ENCODE peak calls at places on chromosomes 11 and 22, in six cellular contexts. E is GM23338, K is HepG2, I is K562, W is H1, V is GM12878. U is an unnamed sample.
A peak's percentile ranks its signal among the peaks of the same experiment; 100 is the strongest.

GRCh38 chr11:83222499-83222898 is 29.0 kb downstream of the ANKRD42 start:
- DNase-seq in E (no peak), K (no peak), I (no peak), W (no peak), V (no peak), U (no peak)

GRCh38 chr11:30147293-30147692 is 83.5 kb upstream of the FSHB start:
- DNase-seq in E (peak; percentile 12), K (no peak), I (no peak), W (no peak), V (no peak), U (peak; percentile 20)

GRCh38 chr11:47928426-47928825 is 51.9 kb upstream of the PTPRJ start:
- DNase-seq in E (peak; percentile 46), K (no peak), I (no peak), W (no peak), V (no peak), U (no peak)

GRCh38 chr11:65894034-65894591 is 3.6 kb downstream of the CCDC85B start:
- DNase-seq in E (no peak), K (no peak), I (no peak), W (no peak), V (no peak), U (no peak)

GRCh38 chr11:124863826-124864165 is 1.4 kb upstream of the ROBO3 start:
- DNase-seq in E (peak; percentile 51), K (no peak), I (peak; percentile 35), W (no peak), V (no peak), U (no peak)

GRCh38 chr11:1502168-1502955 is 15.8 kb upstream of the MOB2 start:
- DNase-seq in E (no peak), K (no peak), I (no peak), W (no peak), V (no peak), U (no peak)

GRCh38 chr11:66480116-66480938 is at the start of gene DPP3:
- DNase-seq in E (peak; percentile 99), K (peak; percentile 93), I (peak; percentile 99), W (peak; percentile 93), V (peak; percentile 84), U (peak; percentile 99)

GRCh38 chr11:36131719-36132349 is 157.4 kb downstream of the COMMD9 start:
- DNase-seq in E (peak; percentile 83), K (peak; percentile 20), I (peak; percentile 39), W (no peak), V (no peak), U (peak; percentile 67)

GRCh38 chr11:17599460-17599925 is 52.4 kb downstream of the OTOG start:
- DNase-seq in E (no peak), K (no peak), I (no peak), W (no peak), V (no peak), U (no peak)

GRCh38 chr22:50469377-50470305 is 5.2 kb downstream of the SBF1 start:
- DNase-seq in E (peak; percentile 56), K (no peak), I (peak; percentile 80), W (peak; percentile 57), V (peak; percentile 87), U (peak; percentile 51)

GRCh38 chr11:60088364-60088763 is at the start of gene MS4A2:
- DNase-seq in E (no peak), K (no peak), I (no peak), W (no peak), V (no peak), U (no peak)

GRCh38 chr11:3841426-3842304 is 906 bp upstream of the RHOG start:
- DNase-seq in E (peak; percentile 88), K (peak; percentile 79), I (peak; percentile 80), W (peak; percentile 59), V (peak; percentile 79), U (peak; percentile 84)

GRCh38 chr22:44710474-44711235 is 8.7 kb downstream of the PRR5 start:
- DNase-seq in E (no peak), K (no peak), I (peak; percentile 34), W (no peak), V (no peak), U (no peak)

GRCh38 chr11:83139310-83139709 is 17.6 kb upstream of the PCF11 start:
- DNase-seq in E (no peak), K (no peak), I (no peak), W (no peak), V (no peak), U (no peak)

GRCh38 chr11:68008381-68009337 is 1.5 kb upstream of the ALDH3B1 start:
- DNase-seq in E (no peak), K (no peak), I (no peak), W (no peak), V (no peak), U (no peak)

GRCh38 chr11:12163181-12163841 is 52.9 kb downstream of the MICAL2 start:
- DNase-seq in E (no peak), K (peak; percentile 40), I (no peak), W (no peak), V (no peak), U (no peak)

GRCh38 chr22:42772647-42773046 is 52.0 kb upstream of the A4GALT start:
- DNase-seq in E (no peak), K (no peak), I (no peak), W (no peak), V (no peak), U (no peak)

GRCh38 chr11:17668166-17668565 is 51.2 kb upstream of the MYOD1 start:
- DNase-seq in E (no peak), K (no peak), I (no peak), W (no peak), V (no peak), U (no peak)

GRCh38 chr22:41288245-41288946 is 2.4 kb upstream of the RANGAP1 start:
- DNase-seq in E (peak; percentile 41), K (peak; percentile 92), I (no peak), W (no peak), V (no peak), U (no peak)
- TF ChIP-seq CREB1 in E (no peak), K (peak; percentile 34), I (no peak), W (no peak), V (no peak), U (no peak)

GRCh38 chr11:130068986-130069683 is 559 bp upstream of the APLP2 start:
- DNase-seq in E (peak; percentile 67), K (no peak), I (no peak), W (no peak), V (no peak), U (peak; percentile 46)

GRCh38 chr11:130070829-130071205 is 1.1 kb downstream of the APLP2 start:
- DNase-seq in E (peak; percentile 68), K (no peak), I (no peak), W (no peak), V (no peak), U (peak; percentile 44)

GRCh38 chr11:130071211-130071712 is 1.6 kb downstream of the APLP2 start:
- DNase-seq in E (no peak), K (peak; percentile 13), I (no peak), W (no peak), V (no peak), U (no peak)

GRCh38 chr11:130069684-130070108 is at the start of gene APLP2:
- DNase-seq in E (peak; percentile 100), K (peak; percentile 97), I (peak; percentile 95), W (peak; percentile 94), V (peak; percentile 75), U (peak; percentile 99)

DNA sequence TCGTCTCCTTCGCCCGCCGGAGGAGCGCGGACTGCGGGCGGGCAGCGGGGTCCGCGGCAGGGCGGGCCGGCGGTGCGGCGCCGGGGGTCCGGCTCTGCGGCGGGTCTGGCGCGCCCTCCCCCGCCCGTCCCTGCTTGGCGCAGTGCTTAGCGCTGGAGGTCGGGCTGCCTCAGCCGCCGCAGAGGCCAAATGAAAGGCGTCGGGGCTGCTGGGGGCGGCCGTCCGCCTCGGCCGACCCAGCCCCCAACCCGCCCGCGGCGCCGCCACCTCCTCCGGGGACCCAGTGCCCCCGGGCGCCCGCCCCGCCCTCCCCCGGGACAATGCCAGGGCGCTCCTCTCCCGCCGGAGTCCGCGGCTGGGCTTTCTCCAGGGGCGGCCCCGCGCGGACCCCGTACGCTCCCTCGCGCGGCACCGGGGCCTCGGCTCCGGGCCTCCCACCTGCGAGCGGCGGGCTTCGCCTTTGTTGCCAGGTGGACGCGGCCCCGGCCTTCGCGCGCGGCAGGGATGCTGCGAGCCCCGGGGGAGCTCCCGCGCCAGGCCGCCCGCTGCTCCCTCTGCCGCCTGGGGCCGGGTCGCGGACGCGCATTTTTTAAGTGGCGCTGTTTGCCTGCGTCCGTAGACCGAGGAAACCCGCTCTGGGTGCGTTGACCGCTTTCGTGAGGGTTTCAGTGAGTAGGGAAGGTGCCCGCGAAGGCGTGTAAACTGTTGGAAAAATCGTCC is 575 bp downstream of the APLP2 start:
- DNase-seq in E (peak; percentile 56), K (no peak), I (peak; percentile 65), W (no peak), V (no peak), U (peak; percentile 43)
- TF ChIP-seq CREB1 in E (no peak), K (no peak), I (no peak), W (no peak), V (no peak), U (no peak)

DNA sequence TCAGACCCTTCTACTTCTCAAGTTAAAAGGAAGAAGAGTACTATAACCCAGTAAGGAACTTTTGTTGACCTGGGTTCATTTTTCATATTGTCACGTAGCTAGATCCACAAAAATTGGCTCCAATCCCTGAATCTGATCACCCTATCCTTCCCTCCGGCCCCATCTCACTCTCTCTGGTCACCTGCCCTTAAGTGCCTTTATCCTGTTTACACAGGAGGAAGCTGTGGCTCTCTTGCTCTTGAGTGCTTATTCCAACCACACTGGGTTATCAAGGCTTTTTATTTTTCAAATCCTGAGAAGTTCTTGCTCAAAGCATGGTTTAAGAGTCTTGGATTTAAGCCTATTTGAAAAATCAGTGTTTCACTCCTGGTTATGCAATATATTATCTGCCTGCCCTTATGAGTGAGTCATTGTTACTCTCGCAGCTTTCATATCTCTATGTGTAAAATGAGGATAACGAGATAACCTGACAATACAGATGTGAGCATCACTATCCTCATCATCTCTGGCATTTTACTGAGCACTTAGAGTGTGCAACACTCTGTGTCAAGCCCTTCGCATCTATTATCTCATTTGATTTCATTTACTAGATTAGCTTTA is 293.9 kb downstream of the GUCY1A2 start:
- DNase-seq in E (no peak), K (no peak), I (no peak), W (no peak), V (no peak), U (no peak)
- TF ChIP-seq CREB1 in E (no peak), K (no peak), I (no peak), W (no peak), V (no peak), U (no peak)

GRCh38 chr22:39896313-39896996 is 2.9 kb upstream of the ENTHD1 start:
- DNase-seq in E (no peak), K (no peak), I (no peak), W (no peak), V (no peak), U (no peak)

GRCh38 chr22:39900306-39901227 is at the start of gene GRAP2:
- DNase-seq in E (no peak), K (no peak), I (no peak), W (no peak), V (peak; percentile 94), U (no peak)

GRCh38 chr22:39897841-39898240 is 3.0 kb upstream of the GRAP2 start:
- DNase-seq in E (no peak), K (no peak), I (no peak), W (no peak), V (no peak), U (no peak)

GRCh38 chr22:39901519-39902146 is 749 bp downstream of the GRAP2 start:
- DNase-seq in E (no peak), K (no peak), I (no peak), W (no peak), V (no peak), U (no peak)

DNA sequence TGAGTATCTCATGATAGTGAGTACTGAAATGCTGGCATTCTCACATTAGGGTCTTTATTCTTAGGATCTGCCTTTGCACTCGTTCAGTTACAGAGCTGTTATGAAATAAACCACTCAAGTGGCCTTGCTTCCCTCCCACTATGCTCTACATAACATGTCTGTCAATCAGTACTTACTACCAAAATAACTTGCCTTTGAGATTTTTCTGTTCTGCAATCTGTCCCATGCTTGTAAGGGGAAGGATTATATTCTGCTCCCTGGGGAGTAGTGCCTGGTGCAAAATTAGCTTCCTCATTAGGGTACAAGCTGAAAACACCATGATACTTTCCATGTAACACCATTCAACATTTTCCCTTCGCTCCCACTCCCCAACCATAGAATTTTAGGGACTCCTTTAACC is 1.9 kb upstream of the GRAP2 start:
- DNase-seq in E (no peak), K (no peak), I (no peak), W (no peak), V (peak; percentile 97), U (no peak)
- TF ChIP-seq CREB1 in E (no peak), K (no peak), I (no peak), W (no peak), V (peak; percentile 46), U (no peak)